ENCODE peak calls at places on chromosomes 7 and 10, in six cellular contexts. One of them, this sample, is unnamed.

GRCh38 chr10:102676916-102677315 is 32.6 kb downstream of the TRIM8 start:
- DNase-seq in SK-N-SH: no peak
- DNase-seq in HCT116: no peak
- DNase-seq in HepG2: no peak
- DNase-seq in H1: no peak
- DNase-seq in K562: no peak
- DNase-seq in this sample: no peak

GRCh38 chr10:35822316-35822715 is 180.2 kb upstream of the FZD8 start:
- DNase-seq in SK-N-SH: no peak
- DNase-seq in HCT116: no peak
- DNase-seq in HepG2: peak
- DNase-seq in H1: peak
- DNase-seq in K562: no peak
- DNase-seq in this sample: no peak

GRCh38 chr10:86079088-86079487 is 287.5 kb downstream of the GRID1 start:
- DNase-seq in SK-N-SH: no peak
- DNase-seq in HCT116: peak
- DNase-seq in HepG2: no peak
- DNase-seq in H1: peak
- DNase-seq in K562: peak
- DNase-seq in this sample: no peak

GRCh38 chr7:140674899-140675701 is 2.4 kb downstream of the ADCK2 start:
- DNase-seq in SK-N-SH: peak
- DNase-seq in HCT116: peak
- DNase-seq in HepG2: peak
- DNase-seq in H1: no peak
- DNase-seq in K562: peak
- DNase-seq in this sample: no peak

GRCh38 chr10:30970760-30971460 is 60.8 kb downstream of the ZNF438 start:
- DNase-seq in SK-N-SH: no peak
- DNase-seq in HCT116: no peak
- DNase-seq in HepG2: no peak
- DNase-seq in H1: no peak
- DNase-seq in K562: no peak
- DNase-seq in this sample: no peak

GRCh38 chr10:47013469-47014169 is 102.4 kb downstream of the PTPN20 start:
- DNase-seq in SK-N-SH: no peak
- DNase-seq in HCT116: no peak
- DNase-seq in HepG2: no peak
- DNase-seq in H1: no peak
- DNase-seq in K562: no peak
- DNase-seq in this sample: no peak

GRCh38 chr10:78763651-78764395 is 304.9 kb upstream of the ZMIZ1 start:
- DNase-seq in SK-N-SH: no peak
- DNase-seq in HCT116: no peak
- DNase-seq in HepG2: no peak
- DNase-seq in H1: no peak
- DNase-seq in K562: no peak
- DNase-seq in this sample: no peak

GRCh38 chr10:112517381-112517976 is 70.5 kb downstream of the VTI1A start:
- DNase-seq in SK-N-SH: no peak
- DNase-seq in HCT116: peak
- DNase-seq in HepG2: no peak
- DNase-seq in H1: no peak
- DNase-seq in K562: no peak
- DNase-seq in this sample: no peak

GRCh38 chr7:56097700-56098099 is 4.9 kb upstream of the PHKG1 start:
- DNase-seq in SK-N-SH: no peak
- DNase-seq in HCT116: no peak
- DNase-seq in HepG2: no peak
- DNase-seq in H1: no peak
- DNase-seq in K562: no peak
- DNase-seq in this sample: no peak

GRCh38 chr7:51012569-51013217 is 230.0 kb upstream of the GRB10 start:
- DNase-seq in SK-N-SH: no peak
- DNase-seq in HCT116: no peak
- DNase-seq in HepG2: no peak
- DNase-seq in H1: peak
- DNase-seq in K562: no peak
- DNase-seq in this sample: no peak

GRCh38 chr7:95691464-95691863 is 80.9 kb upstream of the DYNC1I1 start:
- DNase-seq in SK-N-SH: no peak
- DNase-seq in HCT116: no peak
- DNase-seq in HepG2: peak
- DNase-seq in H1: no peak
- DNase-seq in K562: no peak
- DNase-seq in this sample: no peak

GRCh38 chr7:131106681-131107342 is 220.9 kb upstream of the MKLN1 start:
- DNase-seq in SK-N-SH: peak
- DNase-seq in HCT116: no peak
- DNase-seq in HepG2: no peak
- DNase-seq in H1: peak
- DNase-seq in K562: peak
- DNase-seq in this sample: no peak

DNA sequence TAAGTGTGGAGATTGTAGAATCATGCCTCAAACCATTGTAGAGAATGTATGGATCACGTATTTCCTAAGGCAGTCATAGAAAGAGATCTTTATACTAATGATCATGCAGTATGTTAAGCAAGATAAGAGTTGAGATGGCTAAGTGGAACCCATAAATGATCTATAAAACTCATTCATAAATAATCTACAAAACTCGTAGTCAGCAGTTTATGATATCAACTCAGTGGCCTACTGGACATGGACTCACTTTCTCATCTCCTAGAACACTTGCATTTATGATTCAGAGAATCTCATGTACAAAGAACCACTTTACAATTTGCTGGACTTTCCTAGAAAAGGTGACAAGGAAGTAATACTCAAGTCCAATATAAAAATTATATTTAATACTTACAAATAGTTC is 339.6 kb downstream of the PCLO start:
- DNase-seq in SK-N-SH: no peak
- DNase-seq in HCT116: no peak
- DNase-seq in HepG2: no peak
- DNase-seq in H1: no peak
- DNase-seq in K562: no peak
- DNase-seq in this sample: no peak
- TF ChIP-seq SIN3A in SK-N-SH: no peak
- TF ChIP-seq SIN3A in HCT116: no peak
- TF ChIP-seq SIN3A in HepG2: no peak
- TF ChIP-seq SIN3A in H1: no peak
- TF ChIP-seq SIN3A in K562: no peak
- TF ChIP-seq SIN3A in this sample: no peak

GRCh38 chr10:13100349-13101294 is 659 bp downstream of the OPTN start:
- DNase-seq in SK-N-SH: no peak
- DNase-seq in HCT116: no peak
- DNase-seq in HepG2: peak
- DNase-seq in H1: no peak
- DNase-seq in K562: no peak
- DNase-seq in this sample: no peak
- TF ChIP-seq RAD21 in SK-N-SH: no peak
- TF ChIP-seq RAD21 in HCT116: no peak
- TF ChIP-seq RAD21 in HepG2: no peak
- TF ChIP-seq RAD21 in H1: no peak
- TF ChIP-seq RAD21 in K562: no peak
- TF ChIP-seq RAD21 in this sample: no peak

GRCh38 chr7:94449151-94449725 is 54.5 kb downstream of the COL1A2 start:
- DNase-seq in SK-N-SH: peak
- DNase-seq in HCT116: peak
- DNase-seq in HepG2: peak
- DNase-seq in H1: no peak
- DNase-seq in K562: peak
- DNase-seq in this sample: peak
- TF ChIP-seq SIN3A in SK-N-SH: no peak
- TF ChIP-seq SIN3A in HCT116: no peak
- TF ChIP-seq SIN3A in HepG2: no peak
- TF ChIP-seq SIN3A in H1: no peak
- TF ChIP-seq SIN3A in K562: no peak
- TF ChIP-seq SIN3A in this sample: no peak

DNA sequence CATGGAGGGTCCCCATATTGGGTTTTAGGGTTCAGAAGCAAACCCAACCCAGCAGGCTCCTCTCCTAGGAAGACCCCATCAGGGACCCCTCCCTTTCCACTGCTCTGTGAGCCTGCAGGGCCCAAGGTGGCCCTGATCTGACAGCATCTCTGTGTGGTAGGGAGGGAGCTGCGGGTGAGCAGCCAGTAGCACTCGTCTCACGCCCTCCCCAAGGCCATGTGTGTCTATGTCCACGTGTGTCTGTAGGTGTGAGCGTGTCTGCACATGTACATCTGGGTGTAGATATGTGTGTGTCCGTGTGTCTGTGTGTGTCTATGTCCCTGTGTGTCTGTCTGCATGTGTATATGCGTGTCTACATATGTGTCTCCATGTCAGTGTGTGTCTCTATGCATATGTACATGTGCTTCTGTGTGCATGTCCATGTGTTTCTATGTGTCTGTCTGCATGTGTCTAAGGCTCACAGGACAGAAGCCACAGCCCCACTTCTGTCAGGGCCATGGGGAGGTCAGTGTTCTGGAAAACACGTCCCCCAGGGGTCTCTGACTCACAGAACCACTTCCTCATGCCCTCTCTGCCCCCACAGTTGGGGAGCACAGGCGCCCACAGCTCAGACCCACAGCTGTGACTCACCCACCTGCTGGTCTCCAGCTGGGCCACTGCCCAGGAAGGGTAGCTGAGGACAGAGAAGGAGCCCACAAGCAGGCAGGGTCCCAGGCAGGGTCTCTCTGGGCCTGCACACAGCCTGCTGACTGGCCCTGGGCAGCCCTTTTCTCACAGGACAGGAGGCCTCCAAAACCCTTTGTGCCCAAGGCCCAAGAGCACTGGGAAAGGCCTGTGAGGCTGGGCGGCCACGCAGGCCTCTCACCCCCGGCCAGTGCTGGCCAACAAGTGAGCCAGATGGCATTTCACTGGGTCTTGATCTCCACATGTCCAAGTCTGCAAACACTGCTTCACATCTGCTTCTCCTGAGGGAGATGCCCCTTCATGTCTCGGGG is 103.1 kb upstream of the FAM20C start:
- DNase-seq in SK-N-SH: no peak
- DNase-seq in HCT116: no peak
- DNase-seq in HepG2: no peak
- DNase-seq in H1: peak
- DNase-seq in K562: no peak
- DNase-seq in this sample: no peak
- TF ChIP-seq RAD21 in SK-N-SH: no peak
- TF ChIP-seq RAD21 in HCT116: no peak
- TF ChIP-seq RAD21 in HepG2: no peak
- TF ChIP-seq RAD21 in H1: no peak
- TF ChIP-seq RAD21 in K562: no peak
- TF ChIP-seq RAD21 in this sample: no peak

GRCh38 chr7:100573691-100574361 is at the start of gene SAP25:
- DNase-seq in SK-N-SH: peak
- DNase-seq in HCT116: no peak
- DNase-seq in HepG2: no peak
- DNase-seq in H1: peak
- DNase-seq in K562: no peak
- DNase-seq in this sample: no peak
- TF ChIP-seq SIN3A in SK-N-SH: no peak
- TF ChIP-seq SIN3A in HCT116: no peak
- TF ChIP-seq SIN3A in HepG2: no peak
- TF ChIP-seq SIN3A in H1: peak
- TF ChIP-seq SIN3A in K562: no peak
- TF ChIP-seq SIN3A in this sample: no peak

DNA sequence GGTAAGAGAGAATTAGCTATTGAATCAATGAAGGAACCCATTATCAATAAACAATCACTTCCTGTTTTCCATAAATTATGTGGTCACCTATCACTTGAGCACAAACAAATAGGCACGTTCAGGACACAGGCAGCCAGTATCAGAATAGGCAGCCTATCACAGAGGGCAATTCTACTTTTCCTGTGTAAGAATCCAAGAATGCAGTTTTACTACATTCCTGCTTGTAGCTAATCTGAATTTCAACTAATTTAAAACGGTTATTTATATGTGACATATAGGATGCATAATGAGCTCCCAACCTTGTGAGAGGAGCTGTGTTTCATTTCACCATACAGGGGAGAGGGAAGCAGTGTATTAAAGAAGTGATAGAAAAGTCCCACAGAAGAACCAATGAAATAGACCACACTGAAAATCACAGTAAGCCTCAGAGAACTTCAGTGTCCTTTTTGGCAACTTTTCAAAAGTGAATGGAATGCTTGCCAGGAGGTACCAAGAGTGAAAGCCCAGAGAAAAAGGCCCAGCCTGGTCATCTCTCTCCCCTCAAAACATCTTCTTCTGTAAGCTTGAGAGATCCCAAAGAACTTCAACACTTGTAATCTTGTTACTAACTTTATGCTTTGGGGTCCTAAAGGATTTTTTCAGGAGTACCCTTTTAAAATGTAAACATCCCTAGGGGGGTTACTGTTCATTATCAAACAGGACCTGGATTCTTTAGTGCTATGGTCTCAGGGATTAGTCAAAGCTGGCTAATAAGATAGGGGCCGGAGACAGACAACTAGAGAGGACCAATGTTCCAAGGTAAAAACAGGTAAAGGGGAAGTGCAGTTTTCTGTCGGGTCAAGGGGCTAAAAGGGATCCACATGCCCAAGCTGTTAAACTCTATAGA is 1.3 kb downstream of the IMMP2L start:
- DNase-seq in SK-N-SH: peak
- DNase-seq in HCT116: no peak
- DNase-seq in HepG2: peak
- DNase-seq in H1: no peak
- DNase-seq in K562: peak
- DNase-seq in this sample: no peak
- TF ChIP-seq RAD21 in SK-N-SH: no peak
- TF ChIP-seq RAD21 in HCT116: no peak
- TF ChIP-seq RAD21 in HepG2: no peak
- TF ChIP-seq RAD21 in H1: no peak
- TF ChIP-seq RAD21 in K562: no peak
- TF ChIP-seq RAD21 in this sample: no peak

DNA sequence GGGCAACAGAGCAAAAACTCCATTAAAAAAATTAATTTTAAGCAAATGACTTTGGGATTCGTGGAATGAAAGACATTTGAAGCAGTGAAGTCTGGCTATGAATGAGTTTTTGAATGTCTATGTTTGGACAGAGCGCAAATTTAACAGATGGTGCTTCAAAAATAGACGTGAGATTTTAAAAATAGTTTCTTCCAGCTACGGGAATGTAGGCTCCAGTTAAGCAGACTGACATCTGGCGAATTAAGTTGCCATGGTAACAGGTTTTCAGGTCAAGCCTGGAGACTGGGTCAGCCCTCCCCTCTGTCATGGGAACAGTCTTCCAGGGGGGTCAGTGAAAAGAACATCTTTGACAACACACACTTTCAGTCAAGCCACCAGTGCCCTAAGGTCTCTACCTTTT is 62.0 kb downstream of the MYOF start:
- DNase-seq in SK-N-SH: peak
- DNase-seq in HCT116: no peak
- DNase-seq in HepG2: no peak
- DNase-seq in H1: no peak
- DNase-seq in K562: no peak
- DNase-seq in this sample: no peak
- TF ChIP-seq SIN3A in SK-N-SH: no peak
- TF ChIP-seq SIN3A in HCT116: no peak
- TF ChIP-seq SIN3A in HepG2: no peak
- TF ChIP-seq SIN3A in H1: no peak
- TF ChIP-seq SIN3A in K562: no peak
- TF ChIP-seq SIN3A in this sample: no peak

This sample was measured in GM12878.